ENCODE peak calls at places on chromosomes 2 and 18, in ten cellular contexts. T is heart right ventricle; I is ovary; K is cardiac muscle cell; L is CD8-positive, alpha-beta memory T cell; V is left ventricle myocardium inferior; B is mammary epithelial cell; S is effector memory CD4-positive, alpha-beta T cell; Z is tibial nerve; R is endodermal cell. F is an unnamed sample. For H3K4me1 and H3K36me3, the result is how much of the 10 kb centered on the place peaks cover.

GRCh38 chr2:100211517-100211916 is 69.1 kb upstream of the AFF3 start:
- DNase-seq in Z (no peak), I (no peak), L (no peak), B (no peak), R (no peak), S (no peak), K (no peak), V (no peak), T (no peak), F (no peak)

GRCh38 chr2:188786368-188786781 is 187.8 kb upstream of the COL3A1 start:
- DNase-seq in L (no peak), T (no peak), B (peak), K (peak), V (no peak), Z (no peak), R (no peak), I (no peak), S (no peak), F (peak)

GRCh38 chr2:57809230-57809629 is 237.4 kb upstream of the VRK2 start:
- DNase-seq in K (no peak), B (no peak), Z (no peak), L (no peak), R (no peak), T (no peak), S (no peak), V (no peak), I (no peak), F (no peak)

GRCh38 chr2:174005801-174006419 is 40.7 kb upstream of the SP3 start:
- DNase-seq in K (no peak), T (no peak), V (no peak), R (no peak), S (no peak), I (no peak), B (no peak), L (no peak), Z (no peak), F (no peak)

GRCh38 chr2:108588070-108588668 is 53.9 kb downstream of the LIMS1 start:
- DNase-seq in K (peak), S (no peak), V (no peak), I (no peak), L (no peak), T (no peak), Z (no peak), R (no peak), B (peak), F (no peak)

GRCh38 chr2:33289961-33290360 is 186.5 kb upstream of the RASGRP3 start:
- DNase-seq in K (no peak), V (no peak), L (no peak), I (no peak), Z (no peak), T (no peak), R (no peak), S (no peak), B (no peak), F (no peak)

GRCh38 chr2:74869522-74869921 is 35.6 kb downstream of the HK2 start:
- DNase-seq in V (no peak), L (no peak), I (no peak), R (no peak), K (no peak), S (no peak), Z (no peak), B (no peak), T (no peak), F (no peak)

GRCh38 chr2:656676-657075 is 20.5 kb downstream of the TMEM18 start:
- DNase-seq in R (no peak), B (no peak), S (no peak), L (peak), K (no peak), I (no peak), V (no peak), Z (no peak), T (no peak), F (peak)

GRCh38 chr2:195016821-195017220 is 640.2 kb upstream of the SLC39A10 start:
- DNase-seq in Z (no peak), V (no peak), K (no peak), T (no peak), S (no peak), R (no peak), I (no peak), L (no peak), B (no peak), F (no peak)

GRCh38 chr2:62539892-62540785 is 34.1 kb upstream of the TMEM17 start:
- DNase-seq in B (no peak), L (no peak), S (no peak), K (no peak), V (no peak), Z (no peak), I (no peak), T (no peak), R (no peak), F (no peak)

DNA sequence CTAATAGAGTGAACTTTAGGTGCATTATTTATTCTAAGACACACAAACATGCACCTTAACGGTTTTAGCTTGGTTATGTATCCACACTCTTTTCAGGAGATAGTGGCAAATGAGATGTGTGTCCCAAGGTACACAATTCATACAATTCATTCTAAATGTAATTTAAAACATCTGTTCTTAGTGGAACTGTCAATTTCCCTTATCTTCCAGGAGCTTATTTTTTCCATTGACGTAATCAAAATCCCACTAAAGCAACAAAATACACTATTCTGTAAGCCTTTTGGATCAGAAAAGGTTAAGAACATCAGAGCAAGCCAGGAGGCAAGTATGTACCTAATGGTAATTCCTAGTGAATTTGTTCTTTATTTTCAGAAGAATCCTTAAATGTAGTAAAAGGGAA is 19.8 kb downstream of the EIF2AK3 start:
- DNase-seq in T (no peak), Z (no peak), L (no peak), K (no peak), V (no peak), R (no peak), B (no peak), S (no peak), I (no peak), F (no peak)
- H3K4me1 ChIP-seq in T (under half), Z (under half), L (under half), K (under half), V (under half), R (under half), B (under half), S (under half), I (under half), F (under half)

DNA sequence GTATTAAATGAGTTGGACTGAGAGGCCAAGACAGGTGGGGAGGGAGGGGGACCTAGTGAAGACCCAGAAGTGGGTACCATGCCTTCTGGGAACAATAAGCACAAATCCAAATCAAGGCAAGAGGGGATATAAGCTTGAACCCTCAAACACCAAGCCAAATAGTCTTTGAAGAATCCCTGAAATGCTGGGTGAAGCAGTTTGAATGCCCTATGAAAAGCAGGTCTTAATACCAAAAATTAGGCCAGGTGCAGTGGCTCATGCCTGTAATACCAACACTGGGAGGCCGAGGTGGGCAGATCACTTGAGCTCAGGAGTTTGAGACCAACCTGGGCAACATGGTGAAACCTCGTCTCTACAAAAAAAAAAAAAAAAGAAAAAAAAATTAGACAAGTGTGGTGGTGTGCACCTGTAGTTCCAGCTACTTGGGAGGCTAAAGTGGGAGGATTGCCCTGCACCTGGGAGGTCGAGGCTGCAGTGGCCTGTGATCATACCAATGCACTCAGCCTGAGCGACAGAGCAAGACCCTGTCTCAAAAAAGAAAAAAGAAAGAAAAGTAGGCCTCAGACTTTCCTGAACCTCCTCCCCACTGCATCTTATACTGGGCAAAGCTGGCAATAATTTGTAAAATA is 3.5 kb downstream of the PCBP1 start:
- DNase-seq in B (no peak), I (no peak), K (no peak), S (no peak), R (no peak), T (no peak), L (no peak), Z (no peak), V (no peak), F (no peak)
- H3K4me3 ChIP-seq in B (no peak), I (no peak), K (no peak), S (no peak), R (no peak), T (no peak), L (peak), Z (no peak), V (no peak), F (no peak)

DNA sequence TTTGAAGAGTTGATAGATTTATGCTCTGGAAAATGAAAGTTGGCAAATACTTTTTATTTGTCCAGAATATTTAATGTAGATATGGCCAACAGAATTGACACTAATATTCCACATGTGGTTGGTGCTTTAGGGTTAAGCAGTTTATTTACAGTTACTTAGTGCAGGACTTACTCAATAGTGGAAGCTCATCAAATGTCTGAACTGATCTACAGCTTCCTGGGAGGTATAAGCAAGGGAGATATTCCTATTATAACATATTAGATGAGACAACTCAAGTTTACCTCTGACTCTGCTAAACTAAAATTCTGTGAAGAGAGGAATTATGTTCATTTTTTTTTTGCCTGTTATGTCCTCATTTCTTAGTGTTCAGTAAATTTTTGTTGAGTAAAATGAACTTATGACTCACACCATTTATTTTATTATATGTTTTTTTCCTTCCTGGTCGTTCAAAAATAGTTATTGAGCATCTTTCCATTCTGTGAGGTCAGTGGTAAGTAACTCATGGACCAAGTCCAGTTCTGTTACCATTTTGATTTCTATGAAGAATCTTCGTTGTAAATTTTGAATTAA is 13.6 kb downstream of the ABI2 start:
- DNase-seq in S (no peak), L (no peak), I (no peak), B (no peak), T (no peak), K (no peak), Z (no peak), V (no peak), R (no peak), F (no peak)
- H3K36me3 ChIP-seq in S (under half), L (under half), I (under half), B (under half), T (under half), K (under half), Z (under half), V (under half), R (under half), F (under half)

DNA sequence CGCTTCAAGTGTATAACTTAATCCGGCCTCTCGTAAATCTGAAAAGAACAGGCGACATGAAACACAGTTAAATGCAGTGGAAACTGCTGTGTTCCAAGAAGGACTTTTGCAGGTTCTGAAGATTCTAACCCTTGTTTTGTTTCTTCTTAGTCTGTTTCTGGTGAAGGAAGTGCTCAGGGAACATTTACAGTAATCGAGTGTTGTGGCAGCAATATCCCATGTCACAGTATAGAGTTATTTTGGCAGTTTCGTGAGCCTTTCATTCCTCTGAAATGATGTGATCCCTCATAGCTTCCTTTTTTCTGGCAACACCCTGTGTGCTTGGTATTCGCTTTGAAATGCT is 2.7 kb downstream of the CRIM1 start:
- DNase-seq in K (peak), V (no peak), B (no peak), S (no peak), T (no peak), I (no peak), Z (no peak), L (no peak), R (no peak), F (no peak)
- H3K4me1 ChIP-seq in K (under half), V (half or more), B (under half), S (under half), T (half or more), I (under half), Z (under half), L (under half), R (under half), F (half or more)

GRCh38 chr2:11459816-11460215 is 6.1 kb downstream of the E2F6 start:
- DNase-seq in S (no peak), K (no peak), T (no peak), V (no peak), Z (no peak), I (no peak), B (no peak), R (no peak), L (no peak), F (no peak)
- H3K4me3 ChIP-seq in S (no peak), K (no peak), T (no peak), V (no peak), Z (no peak), I (no peak), B (no peak), R (no peak), L (no peak), F (no peak)

DNA sequence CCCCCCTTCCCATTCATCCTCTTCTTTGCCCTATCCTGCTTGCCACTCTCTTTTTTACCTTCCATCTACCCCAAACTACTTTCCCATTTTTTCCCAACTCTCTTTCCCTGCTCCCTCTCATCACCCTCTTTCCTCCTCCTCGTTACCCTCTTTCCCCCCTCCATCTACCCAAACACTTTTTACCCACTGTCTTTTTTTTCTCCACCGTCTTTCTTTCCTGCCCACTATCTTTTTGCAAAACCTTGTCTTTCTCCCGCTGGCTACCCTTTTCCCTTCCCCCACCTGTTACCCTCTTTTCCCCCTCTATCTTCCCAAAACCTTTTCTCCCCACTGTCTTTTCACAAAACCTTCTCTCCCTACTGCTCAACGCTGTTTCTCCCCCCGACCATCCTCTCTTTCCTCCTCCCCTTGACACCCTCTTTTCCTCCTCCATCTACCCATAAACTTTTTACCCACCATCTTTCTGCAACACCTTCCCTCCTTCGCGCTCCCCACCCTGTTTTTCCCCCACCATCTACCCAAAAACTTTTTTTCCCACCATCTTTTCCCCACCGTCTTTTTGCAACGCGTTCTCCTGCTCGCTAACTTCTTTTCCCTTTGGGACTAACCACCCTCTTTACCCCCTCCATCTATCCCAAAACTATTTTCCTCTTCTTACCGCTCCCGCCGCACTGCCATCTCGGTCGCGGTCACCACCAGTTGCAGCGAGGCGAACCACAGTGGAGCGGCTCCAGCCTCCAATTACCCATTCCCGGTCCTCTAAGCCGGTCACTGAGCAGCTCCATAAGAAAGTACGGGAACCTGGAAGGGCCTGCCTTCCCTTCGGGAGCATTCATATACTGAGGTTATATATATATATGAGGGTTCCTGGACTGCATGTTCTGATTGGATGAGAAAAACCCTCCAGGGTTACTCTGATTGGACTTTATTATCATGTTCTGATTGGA is 15.0 kb downstream of the CCDC74A start:
- DNase-seq in B (no peak), Z (no peak), I (no peak), V (no peak), L (no peak), S (no peak), R (no peak), T (no peak), K (no peak), F (no peak)
- H3K36me3 ChIP-seq in B (under half), Z (under half), I (under half), V (under half), L (under half), S (under half), R (under half), T (under half), K (under half), F (under half)

DNA sequence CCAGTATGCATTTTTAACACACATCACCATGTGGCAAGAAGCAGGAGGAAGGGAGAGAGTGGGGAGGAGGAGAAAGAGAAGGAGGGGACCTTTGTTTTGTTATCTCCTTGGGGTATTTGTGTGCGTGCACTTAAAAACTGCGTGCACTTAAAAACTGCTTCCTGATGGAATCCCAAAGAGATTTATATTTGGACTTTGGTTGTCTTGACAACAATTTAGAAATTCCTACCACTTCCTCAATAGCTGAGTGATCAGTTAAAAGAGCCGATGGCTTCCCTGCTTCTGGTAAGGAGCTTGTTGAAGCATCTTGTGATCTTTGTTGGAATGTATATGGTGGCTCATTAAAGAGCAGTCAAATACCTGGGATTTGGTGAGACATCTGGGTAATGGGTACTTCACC is 4.5 kb downstream of the RAB31 start:
- DNase-seq in V (no peak), T (no peak), R (no peak), K (peak), Z (no peak), L (no peak), S (no peak), I (no peak), B (no peak), F (no peak)
- H3K4me1 ChIP-seq in V (under half), T (under half), R (under half), K (under half), Z (under half), L (under half), S (under half), I (under half), B (under half), F (under half)